ENCODE peak calls at places on chromosomes 13 and 19, in nine cellular contexts. One of them, this sample, is unnamed.

GRCh38 chr19:18109731-18110671 is 12.4 kb downstream of the MAST3 start:
- DNase-seq in lower lobe of right lung: peak
- DNase-seq in AG04450: no peak
- DNase-seq in DND-41: peak
- DNase-seq in AG04449: no peak
- DNase-seq in choroid plexus epithelial cell: no peak
- DNase-seq in brain microvascular endothelial cell: no peak
- DNase-seq in kidney: peak
- DNase-seq in HL-60: peak
- DNase-seq in this sample: no peak

GRCh38 chr19:11551603-11552235 is 7.3 kb downstream of the ELOF1 start:
- DNase-seq in lower lobe of right lung: no peak
- DNase-seq in AG04450: no peak
- DNase-seq in DND-41: peak
- DNase-seq in AG04449: no peak
- DNase-seq in choroid plexus epithelial cell: no peak
- DNase-seq in brain microvascular endothelial cell: no peak
- DNase-seq in kidney: peak
- DNase-seq in HL-60: no peak
- DNase-seq in this sample: no peak

GRCh38 chr19:33513424-33513823 is 8.2 kb downstream of the PEPD start:
- DNase-seq in lower lobe of right lung: no peak
- DNase-seq in AG04450: no peak
- DNase-seq in DND-41: no peak
- DNase-seq in AG04449: no peak
- DNase-seq in choroid plexus epithelial cell: no peak
- DNase-seq in brain microvascular endothelial cell: no peak
- DNase-seq in kidney: no peak
- DNase-seq in HL-60: no peak
- DNase-seq in this sample: no peak

GRCh38 chr19:55703790-55704215 is 28.8 kb downstream of the EPN1 start:
- DNase-seq in lower lobe of right lung: no peak
- DNase-seq in AG04450: no peak
- DNase-seq in DND-41: no peak
- DNase-seq in AG04449: no peak
- DNase-seq in choroid plexus epithelial cell: peak
- DNase-seq in brain microvascular endothelial cell: no peak
- DNase-seq in kidney: no peak
- DNase-seq in HL-60: peak
- DNase-seq in this sample: no peak

GRCh38 chr19:6718741-6719539 is 1.5 kb downstream of the C3 start:
- DNase-seq in lower lobe of right lung: peak
- DNase-seq in AG04450: no peak
- DNase-seq in DND-41: peak
- DNase-seq in AG04449: no peak
- DNase-seq in choroid plexus epithelial cell: no peak
- DNase-seq in brain microvascular endothelial cell: no peak
- DNase-seq in kidney: peak
- DNase-seq in HL-60: no peak
- DNase-seq in this sample: no peak

GRCh38 chr13:87274209-87274819 is 396.9 kb upstream of the SLITRK5 start:
- DNase-seq in lower lobe of right lung: no peak
- DNase-seq in AG04450: peak
- DNase-seq in DND-41: peak
- DNase-seq in AG04449: no peak
- DNase-seq in choroid plexus epithelial cell: peak
- DNase-seq in brain microvascular endothelial cell: no peak
- DNase-seq in kidney: no peak
- DNase-seq in HL-60: peak
- DNase-seq in this sample: peak

GRCh38 chr19:16199275-16199932 is 1.7 kb downstream of the AP1M1 start:
- DNase-seq in lower lobe of right lung: peak
- DNase-seq in AG04450: no peak
- DNase-seq in DND-41: no peak
- DNase-seq in AG04449: no peak
- DNase-seq in choroid plexus epithelial cell: no peak
- DNase-seq in brain microvascular endothelial cell: no peak
- DNase-seq in kidney: no peak
- DNase-seq in HL-60: no peak
- DNase-seq in this sample: no peak

GRCh38 chr13:74250738-74251190 is 116.6 kb upstream of the KLF12 start:
- DNase-seq in lower lobe of right lung: no peak
- DNase-seq in AG04450: no peak
- DNase-seq in DND-41: no peak
- DNase-seq in AG04449: peak
- DNase-seq in choroid plexus epithelial cell: peak
- DNase-seq in brain microvascular endothelial cell: peak
- DNase-seq in kidney: no peak
- DNase-seq in HL-60: no peak
- DNase-seq in this sample: no peak

GRCh38 chr19:30097746-30098280 is 155.8 kb downstream of the URI1 start:
- DNase-seq in lower lobe of right lung: no peak
- DNase-seq in AG04450: no peak
- DNase-seq in DND-41: no peak
- DNase-seq in AG04449: no peak
- DNase-seq in choroid plexus epithelial cell: no peak
- DNase-seq in brain microvascular endothelial cell: no peak
- DNase-seq in kidney: peak
- DNase-seq in HL-60: no peak
- DNase-seq in this sample: no peak

GRCh38 chr19:5048727-5049553 is 80.0 kb downstream of the KDM4B start:
- DNase-seq in lower lobe of right lung: no peak
- DNase-seq in AG04450: no peak
- DNase-seq in DND-41: no peak
- DNase-seq in AG04449: no peak
- DNase-seq in choroid plexus epithelial cell: peak
- DNase-seq in brain microvascular endothelial cell: peak
- DNase-seq in kidney: no peak
- DNase-seq in HL-60: no peak
- DNase-seq in this sample: no peak

GRCh38 chr19:43901395-43902390 is 33.4 kb downstream of the ZNF45 start:
- DNase-seq in lower lobe of right lung: peak
- DNase-seq in AG04450: peak
- DNase-seq in DND-41: no peak
- DNase-seq in AG04449: peak
- DNase-seq in choroid plexus epithelial cell: peak
- DNase-seq in brain microvascular endothelial cell: peak
- DNase-seq in kidney: peak
- DNase-seq in HL-60: peak
- DNase-seq in this sample: peak

DNA sequence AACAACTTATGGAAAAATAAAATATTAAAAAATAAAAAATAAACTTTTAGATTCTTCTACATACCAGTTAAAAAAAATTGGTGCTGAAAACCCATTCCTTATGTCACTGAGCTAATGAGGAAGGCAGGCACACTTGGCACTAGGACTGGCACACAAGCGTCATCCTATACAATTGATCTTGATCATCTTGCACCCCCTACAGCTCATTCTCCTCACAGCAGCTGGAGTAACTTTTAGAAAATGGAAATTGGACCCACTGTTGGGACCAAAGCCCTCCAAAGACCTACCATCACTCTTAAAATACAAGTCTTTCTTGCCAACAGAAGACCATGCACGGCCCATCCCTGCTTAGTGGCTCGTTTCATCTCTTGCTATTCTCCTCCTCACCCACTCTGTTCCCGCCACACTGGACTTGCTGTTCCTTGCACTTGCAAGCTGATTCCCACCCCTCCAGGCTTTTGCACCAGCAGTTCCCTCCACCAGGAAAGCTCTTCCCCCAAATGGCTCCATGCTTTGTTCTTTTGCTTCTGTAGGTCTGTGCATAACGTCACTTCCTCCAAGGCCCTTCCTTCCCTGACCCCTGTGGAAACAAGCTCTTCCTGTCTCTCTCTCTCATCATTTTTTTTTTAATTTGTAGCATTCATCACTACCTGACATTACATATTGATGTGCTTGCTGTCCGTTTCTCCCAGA is 11.6 kb downstream of the CTU1 start:
- DNase-seq in lower lobe of right lung: no peak
- DNase-seq in AG04450: no peak
- DNase-seq in DND-41: no peak
- DNase-seq in AG04449: no peak
- DNase-seq in choroid plexus epithelial cell: no peak
- DNase-seq in brain microvascular endothelial cell: no peak
- DNase-seq in kidney: peak
- DNase-seq in HL-60: no peak
- DNase-seq in this sample: no peak
- TF ChIP-seq CTCF in lower lobe of right lung: no peak
- TF ChIP-seq CTCF in AG04450: no peak
- TF ChIP-seq CTCF in DND-41: peak
- TF ChIP-seq CTCF in AG04449: no peak
- TF ChIP-seq CTCF in choroid plexus epithelial cell: peak
- TF ChIP-seq CTCF in brain microvascular endothelial cell: peak
- TF ChIP-seq CTCF in kidney: peak
- TF ChIP-seq CTCF in HL-60: no peak
- TF ChIP-seq CTCF in this sample: peak

GRCh38 chr13:40206241-40207109 is 460.0 kb downstream of the FOXO1 start:
- DNase-seq in lower lobe of right lung: no peak
- DNase-seq in AG04450: no peak
- DNase-seq in DND-41: no peak
- DNase-seq in AG04449: no peak
- DNase-seq in choroid plexus epithelial cell: peak
- DNase-seq in brain microvascular endothelial cell: peak
- DNase-seq in kidney: no peak
- DNase-seq in HL-60: peak
- DNase-seq in this sample: peak
- H3K4me3 ChIP-seq in lower lobe of right lung: no peak
- H3K4me3 ChIP-seq in AG04450: no peak
- H3K4me3 ChIP-seq in DND-41: no peak
- H3K4me3 ChIP-seq in AG04449: no peak
- H3K4me3 ChIP-seq in choroid plexus epithelial cell: no peak
- H3K4me3 ChIP-seq in brain microvascular endothelial cell: no peak
- H3K4me3 ChIP-seq in kidney: no peak
- H3K4me3 ChIP-seq in HL-60: no peak
- H3K4me3 ChIP-seq in this sample: no peak

GRCh38 chr13:113767366-113767765 is 8.3 kb downstream of the TMEM255B start:
- DNase-seq in lower lobe of right lung: no peak
- DNase-seq in AG04450: no peak
- DNase-seq in DND-41: no peak
- DNase-seq in AG04449: no peak
- DNase-seq in choroid plexus epithelial cell: no peak
- DNase-seq in brain microvascular endothelial cell: no peak
- DNase-seq in kidney: no peak
- DNase-seq in HL-60: no peak
- DNase-seq in this sample: no peak

GRCh38 chr13:113769881-113770280 is 10.9 kb downstream of the TMEM255B start:
- DNase-seq in lower lobe of right lung: no peak
- DNase-seq in AG04450: no peak
- DNase-seq in DND-41: no peak
- DNase-seq in AG04449: no peak
- DNase-seq in choroid plexus epithelial cell: no peak
- DNase-seq in brain microvascular endothelial cell: no peak
- DNase-seq in kidney: no peak
- DNase-seq in HL-60: no peak
- DNase-seq in this sample: no peak

GRCh38 chr13:113766035-113766800 is 7.2 kb downstream of the TMEM255B start:
- DNase-seq in lower lobe of right lung: no peak
- DNase-seq in AG04450: no peak
- DNase-seq in DND-41: no peak
- DNase-seq in AG04449: no peak
- DNase-seq in choroid plexus epithelial cell: no peak
- DNase-seq in brain microvascular endothelial cell: no peak
- DNase-seq in kidney: no peak
- DNase-seq in HL-60: no peak
- DNase-seq in this sample: no peak

GRCh38 chr13:113769106-113769505 is 10.1 kb downstream of the TMEM255B start:
- DNase-seq in lower lobe of right lung: no peak
- DNase-seq in AG04450: no peak
- DNase-seq in DND-41: no peak
- DNase-seq in AG04449: no peak
- DNase-seq in choroid plexus epithelial cell: no peak
- DNase-seq in brain microvascular endothelial cell: no peak
- DNase-seq in kidney: no peak
- DNase-seq in HL-60: no peak
- DNase-seq in this sample: no peak

DNA sequence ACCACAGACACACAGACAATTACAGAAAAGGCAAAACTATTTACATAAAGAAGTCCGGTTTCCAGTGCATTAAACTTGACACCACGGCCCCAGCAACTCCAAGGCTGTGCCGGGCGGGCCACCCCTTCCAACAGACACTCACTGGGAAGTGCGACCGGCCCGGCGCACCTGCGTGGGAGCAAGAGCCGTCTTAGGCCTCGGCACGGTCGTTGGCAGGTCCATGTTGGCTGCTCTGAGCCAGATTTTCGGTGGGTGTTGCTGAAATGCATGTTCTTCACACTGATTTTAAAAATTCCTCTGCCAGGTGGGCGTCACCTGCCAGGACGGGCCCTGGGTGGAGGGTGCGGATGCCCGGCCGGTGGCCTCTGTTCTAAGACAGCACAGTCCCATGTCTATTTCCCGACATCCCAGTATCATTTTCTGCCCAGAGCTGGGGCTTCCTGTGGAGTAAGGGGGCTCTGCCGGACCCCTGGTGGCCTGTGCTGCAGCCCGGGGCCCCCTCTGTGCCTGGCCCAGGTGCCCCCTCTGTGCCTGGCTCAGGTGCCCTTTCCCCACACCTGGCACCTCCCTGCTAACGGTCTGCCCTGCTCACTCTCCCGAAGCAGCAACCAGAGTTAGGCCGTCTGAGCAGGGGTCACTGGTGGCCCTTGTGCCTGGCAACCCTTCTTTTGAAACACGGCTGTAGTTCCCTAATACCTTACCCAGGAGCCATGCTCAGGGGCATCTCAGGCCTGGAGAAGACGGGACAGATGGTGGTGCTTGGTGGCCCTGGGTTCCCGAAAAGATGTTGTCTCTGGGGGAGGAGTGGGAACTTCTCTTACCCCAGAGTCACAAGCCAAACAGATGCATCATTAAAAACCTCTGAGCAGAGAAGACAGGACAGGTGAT is 9.2 kb downstream of the TMEM255B start:
- DNase-seq in lower lobe of right lung: no peak
- DNase-seq in AG04450: no peak
- DNase-seq in DND-41: no peak
- DNase-seq in AG04449: no peak
- DNase-seq in choroid plexus epithelial cell: no peak
- DNase-seq in brain microvascular endothelial cell: no peak
- DNase-seq in kidney: no peak
- DNase-seq in HL-60: no peak
- DNase-seq in this sample: no peak
- TF ChIP-seq CTCF in lower lobe of right lung: no peak
- TF ChIP-seq CTCF in AG04450: no peak
- TF ChIP-seq CTCF in DND-41: no peak
- TF ChIP-seq CTCF in AG04449: no peak
- TF ChIP-seq CTCF in choroid plexus epithelial cell: no peak
- TF ChIP-seq CTCF in brain microvascular endothelial cell: no peak
- TF ChIP-seq CTCF in kidney: no peak
- TF ChIP-seq CTCF in HL-60: no peak
- TF ChIP-seq CTCF in this sample: no peak

GRCh38 chr13:25971077-25971476 is 80.7 kb downstream of the SHISA2 start:
- DNase-seq in lower lobe of right lung: no peak
- DNase-seq in AG04450: no peak
- DNase-seq in DND-41: no peak
- DNase-seq in AG04449: no peak
- DNase-seq in choroid plexus epithelial cell: no peak
- DNase-seq in brain microvascular endothelial cell: no peak
- DNase-seq in kidney: no peak
- DNase-seq in HL-60: no peak
- DNase-seq in this sample: no peak
- H3K4me3 ChIP-seq in lower lobe of right lung: no peak
- H3K4me3 ChIP-seq in AG04450: no peak
- H3K4me3 ChIP-seq in DND-41: no peak
- H3K4me3 ChIP-seq in AG04449: no peak
- H3K4me3 ChIP-seq in choroid plexus epithelial cell: no peak
- H3K4me3 ChIP-seq in brain microvascular endothelial cell: no peak
- H3K4me3 ChIP-seq in kidney: no peak
- H3K4me3 ChIP-seq in HL-60: no peak
- H3K4me3 ChIP-seq in this sample: no peak